ENCODE peak calls at places on chromosomes 2 and 18, in ten cellular contexts. G is H9, H is left lung, U is stomach, J is fibroblast of lung, B is Peyer's patch, P is HFFc6, F is neural crest cell, E is tibial artery, M is right lobe of liver. Q is an unnamed sample.

GRCh38 chr2:124380350-124380749 is 355.3 kb downstream of the CNTNAP5 start:
- DNase-seq in G (no peak), H (no peak), U (no peak), J (no peak), B (no peak), P (no peak), F (no peak), E (no peak), M (no peak), Q (no peak)

GRCh38 chr2:88184762-88185161 is 14.6 kb downstream of the THNSL2 start:
- DNase-seq in G (no peak), H (no peak), U (no peak), J (no peak), B (no peak), P (no peak), F (no peak), E (no peak), M (no peak), Q (no peak)

GRCh38 chr2:113089907-113090306 is 22.1 kb downstream of the IL1F10 start:
- DNase-seq in G (no peak), H (no peak), U (no peak), J (no peak), B (no peak), P (no peak), F (no peak), E (no peak), M (no peak), Q (no peak)

GRCh38 chr2:17122887-17123501 is 395.2 kb downstream of the RAD51AP2 start:
- DNase-seq in G (no peak), H (no peak), U (no peak), J (no peak), B (no peak), P (no peak), F (no peak), E (no peak), M (no peak), Q (no peak)

GRCh38 chr2:232525796-232526195 is at the start of gene CHRND:
- DNase-seq in G (no peak), H (no peak), U (no peak), J (no peak), B (no peak), P (no peak), F (no peak), E (no peak), M (no peak), Q (no peak)

GRCh38 chr18:67518566-67518965 is 2.0 kb upstream of the DSEL start:
- DNase-seq in G (no peak), H (no peak), U (no peak), J (no peak), B (no peak), P (no peak), F (no peak), E (no peak), M (no peak), Q (no peak)

GRCh38 chr2:234203135-234203984 is 152.9 kb downstream of the SPP2 start:
- DNase-seq in G (no peak), H (peak; percentile 49), U (no peak), J (peak; percentile 99), B (no peak), P (peak; percentile 91), F (no peak), E (no peak), M (no peak), Q (peak; percentile 94)

GRCh38 chr2:88199912-88200682 is 30.0 kb downstream of the THNSL2 start:
- DNase-seq in G (peak; percentile 67), H (peak; percentile 50), U (peak; percentile 34), J (peak; percentile 2), B (peak; percentile 25), P (no peak), F (peak; percentile 46), E (peak; percentile 35), M (no peak), Q (no peak)

GRCh38 chr2:27206346-27206745 is 5.5 kb upstream of the ATRAID start:
- DNase-seq in G (no peak), H (no peak), U (no peak), J (no peak), B (no peak), P (no peak), F (no peak), E (no peak), M (no peak), Q (no peak)

GRCh38 chr2:48568551-48568950 is 38.6 kb downstream of the STON1 start:
- DNase-seq in G (no peak), H (no peak), U (no peak), J (no peak), B (no peak), P (no peak), F (no peak), E (no peak), M (no peak), Q (no peak)

GRCh38 chr2:127694986-127695385 is 6.3 kb upstream of the SFT2D3 start:
- DNase-seq in G (peak; percentile 24), H (no peak), U (no peak), J (no peak), B (no peak), P (no peak), F (no peak), E (peak; percentile 77), M (no peak), Q (no peak)

GRCh38 chr18:27073404-27073830 is 111.7 kb downstream of the CHST9 start:
- DNase-seq in G (no peak), H (no peak), U (no peak), J (no peak), B (no peak), P (no peak), F (no peak), E (no peak), M (no peak), Q (no peak)

GRCh38 chr2:237473474-237474453 is 13.3 kb upstream of the MLPH start:
- DNase-seq in G (no peak), H (peak; percentile 83), U (no peak), J (peak; percentile 90), B (no peak), P (peak; percentile 77), F (no peak), E (no peak), M (no peak), Q (no peak)

GRCh38 chr2:23383087-23383486 is 1.9 kb upstream of the KLHL29 start:
- DNase-seq in G (no peak), H (no peak), U (no peak), J (no peak), B (no peak), P (no peak), F (no peak), E (no peak), M (no peak), Q (no peak)

GRCh38 chr2:52428224-52428623 is 1339.4 kb upstream of the CHAC2 start:
- DNase-seq in G (peak; percentile 50), H (no peak), U (no peak), J (no peak), B (no peak), P (no peak), F (no peak), E (no peak), M (no peak), Q (no peak)
- TF ChIP-seq CTCF in G (peak; percentile 59), H (no peak), U (no peak), J (no peak), B (no peak), P (no peak), F (no peak), E (no peak), M (no peak), Q (no peak)

DNA sequence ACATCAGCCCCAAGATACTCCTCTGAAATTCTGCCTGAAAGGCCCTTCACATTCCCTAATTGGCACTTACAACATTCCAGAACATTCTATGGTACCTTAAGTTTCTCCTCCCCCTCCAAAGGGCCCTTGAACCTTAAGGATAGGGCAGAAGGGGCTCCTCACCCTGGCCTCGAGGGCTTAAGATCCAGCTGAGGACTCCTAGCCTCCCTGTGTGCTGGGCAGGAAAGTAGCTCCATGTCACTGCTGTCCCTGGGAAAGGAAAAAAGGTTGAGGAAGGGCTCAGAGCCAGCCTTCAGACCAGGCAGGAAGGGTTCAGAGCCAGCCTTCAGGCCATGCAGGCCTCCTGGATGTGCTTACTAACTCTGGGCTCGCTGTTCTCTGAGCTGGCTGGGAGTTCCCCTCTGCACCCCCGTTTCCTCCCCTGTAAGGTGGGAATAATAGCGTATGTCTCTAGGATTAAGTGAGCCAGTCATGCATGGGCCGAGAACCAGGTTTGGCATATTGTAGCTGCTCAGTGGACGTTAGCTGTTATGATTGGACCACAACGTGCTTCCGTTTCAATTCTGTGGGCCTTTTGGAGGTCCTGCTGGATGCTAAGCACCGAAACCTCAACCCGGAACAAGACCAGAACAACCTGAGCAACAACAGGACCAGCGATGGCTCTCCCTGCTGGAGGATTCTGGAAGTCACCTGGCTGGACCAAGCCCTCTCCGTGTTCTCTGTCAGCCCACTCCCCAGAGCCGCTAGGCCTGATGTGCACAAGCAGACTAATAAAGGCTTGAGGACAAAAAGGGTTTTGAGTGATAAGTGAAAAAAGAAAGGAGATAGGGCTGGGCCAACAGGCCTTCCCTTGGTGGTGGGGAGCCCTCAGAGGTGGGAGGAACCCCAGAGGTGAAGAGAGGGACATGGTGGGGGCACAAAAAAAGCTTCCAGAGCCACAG is 1.0 kb upstream of the B3GNT7 start:
- DNase-seq in G (peak; percentile 83), H (no peak), U (no peak), J (no peak), B (peak; percentile 72), P (no peak), F (no peak), E (no peak), M (no peak), Q (no peak)
- TF ChIP-seq CTCF in G (peak; percentile 68), H (no peak), U (peak; percentile 8), J (no peak), B (peak; percentile 47), P (peak; percentile 31), F (peak; percentile 42), E (no peak), M (no peak), Q (no peak)

DNA sequence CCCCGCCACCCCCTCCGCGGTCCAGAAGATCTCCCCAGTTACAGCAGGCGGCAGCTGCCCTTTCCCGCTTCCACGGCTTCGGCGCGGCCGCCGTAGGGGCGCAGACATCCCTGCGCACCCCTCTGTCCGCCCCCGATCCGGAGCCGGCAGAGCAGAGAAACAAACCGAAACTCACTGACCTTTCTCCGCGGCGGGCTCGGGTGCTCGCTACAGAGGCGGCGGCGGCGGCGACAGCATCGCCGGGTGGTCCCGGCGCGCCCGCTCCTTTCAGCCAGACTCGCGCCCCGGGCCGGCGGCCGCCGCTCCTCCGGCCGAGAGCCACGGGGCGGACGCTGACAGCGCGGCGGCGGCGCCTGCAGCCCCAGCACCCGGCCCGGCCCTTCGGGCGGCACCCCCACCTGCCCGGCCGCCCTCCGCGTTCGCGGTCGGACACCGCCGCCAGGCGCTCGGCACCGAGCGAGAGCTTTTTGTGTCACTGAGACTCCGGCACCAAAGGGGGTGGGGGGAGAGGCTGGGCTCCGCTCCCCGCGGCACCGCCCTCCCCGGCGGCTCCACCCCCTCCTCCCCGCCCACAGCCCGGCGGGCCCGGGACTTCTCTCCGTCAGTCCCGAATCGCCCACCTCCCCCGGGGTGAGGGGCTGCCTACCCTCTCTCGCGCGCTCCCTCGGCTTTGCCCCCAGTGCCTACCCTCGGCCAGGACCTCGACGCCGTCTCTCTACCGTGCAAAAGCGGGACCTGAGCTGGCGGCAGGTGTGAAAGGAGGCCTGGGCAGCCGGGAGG is 1.4 kb upstream of the RNF152 start:
- DNase-seq in G (peak; percentile 82), H (peak; percentile 81), U (peak; percentile 89), J (peak; percentile 62), B (peak; percentile 24), P (peak; percentile 70), F (peak; percentile 56), E (peak; percentile 79), M (peak; percentile 93), Q (peak; percentile 73)
- TF ChIP-seq CTCF in G (no peak), H (no peak), U (peak; percentile 21), J (no peak), B (peak; percentile 63), P (no peak), F (peak; percentile 30), E (peak; percentile 46), M (peak; percentile 52), Q (peak; percentile 18)

GRCh38 chr2:12173271-12173942 is 427.0 kb downstream of the LPIN1 start:
- DNase-seq in G (no peak), H (no peak), U (no peak), J (no peak), B (no peak), P (peak; percentile 11), F (no peak), E (no peak), M (no peak), Q (no peak)
- TF ChIP-seq CTCF in G (peak; percentile 40), H (no peak), U (no peak), J (peak; percentile 57), B (no peak), P (peak; percentile 68), F (no peak), E (no peak), M (peak; percentile 21), Q (no peak)

Q was measured in RWPE1.